ENCODE peak calls at places on chromosomes 2 and 18, in ten cellular contexts. U is astrocyte; R is tibial artery; L is neuronal stem cell; B is IMR-90; N is cardiac muscle cell; I is CD8-positive, alpha-beta memory T cell; A is naive thymus-derived CD4-positive, alpha-beta T cell; Z is H1; T is transverse colon. V is an unnamed sample.

GRCh38 chr18:75500510-75500909 is 73.0 kb upstream of the SMIM21 start:
- DNase-seq in U (no peak), R (no peak), L (no peak), B (peak; percentile 86), N (peak; percentile 11), I (no peak), A (no peak), Z (no peak), T (no peak), V (no peak)

GRCh38 chr18:48819781-48820482 is 130.8 kb downstream of the SMAD7 start:
- DNase-seq in U (no peak), R (peak; percentile 51), L (no peak), B (no peak), N (no peak), I (no peak), A (no peak), Z (peak; percentile 32), T (peak; percentile 6), V (no peak)

GRCh38 chr2:1613731-1614354 is 130.5 kb downstream of the PXDN start:
- DNase-seq in U (peak; percentile 72), R (no peak), L (no peak), B (peak; percentile 45), N (peak; percentile 54), I (no peak), A (no peak), Z (no peak), T (no peak), V (peak; percentile 95)

GRCh38 chr2:170848587-170848986 is 31.9 kb downstream of the GAD1 start:
- DNase-seq in U (peak; percentile 74), R (no peak), L (no peak), B (peak; percentile 40), N (peak; percentile 55), I (no peak), A (no peak), Z (no peak), T (no peak), V (no peak)

GRCh38 chr2:154375625-154376020 is 322.9 kb upstream of the KCNJ3 start:
- DNase-seq in U (peak; percentile 20), R (no peak), L (peak; percentile 42), B (no peak), N (peak; percentile 51), I (no peak), A (no peak), Z (no peak), T (no peak), V (peak; percentile 51)

GRCh38 chr2:42128731-42129486 is 40.2 kb upstream of the EML4 start:
- DNase-seq in U (peak; percentile 90), R (no peak), L (no peak), B (peak; percentile 80), N (peak; percentile 51), I (no peak), A (no peak), Z (no peak), T (no peak), V (peak; percentile 89)

GRCh38 chr2:120893874-120894584 is 158.4 kb downstream of the GLI2 start:
- DNase-seq in U (no peak), R (no peak), L (peak; percentile 84), B (no peak), N (no peak), I (no peak), A (no peak), Z (no peak), T (no peak), V (no peak)

GRCh38 chr2:158723311-158723838 is 71.7 kb upstream of the DAPL1 start:
- DNase-seq in U (no peak), R (no peak), L (no peak), B (no peak), N (no peak), I (no peak), A (no peak), Z (no peak), T (no peak), V (no peak)

DNA sequence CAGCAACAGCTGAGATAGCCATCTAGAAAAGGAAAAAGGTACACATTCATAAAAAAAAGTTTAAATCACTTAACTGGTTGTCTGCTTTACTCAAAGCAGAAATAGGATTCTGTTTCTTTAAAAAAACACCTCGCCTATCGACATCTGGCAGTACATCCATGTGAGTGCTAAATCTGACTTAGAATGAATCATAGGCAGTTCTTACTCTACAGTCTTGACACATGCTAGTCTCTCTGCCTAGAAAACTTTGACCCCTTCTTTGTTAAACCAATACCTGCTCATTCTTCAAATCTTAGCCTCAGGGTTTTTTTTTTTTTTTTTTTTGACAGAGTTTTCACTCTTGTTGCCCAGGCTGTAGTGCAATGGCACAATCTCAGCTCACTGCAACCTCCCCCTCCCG is 37.1 kb upstream of the GPR75 start:
- DNase-seq in U (peak; percentile 51), R (no peak), L (no peak), B (peak; percentile 77), N (peak; percentile 28), I (no peak), A (no peak), Z (no peak), T (no peak), V (no peak)
- H3K36me3 ChIP-seq in U (peaks cover 65% of the 10 kb centered on the region), R (peaks cover 93% of the 10 kb centered on the region), L (peaks cover 98% of the 10 kb centered on the region), B (peaks cover 38% of the 10 kb centered on the region), N (peaks cover 83% of the 10 kb centered on the region), I (peaks cover 52% of the 10 kb centered on the region), A (peaks cover 14% of the 10 kb centered on the region), Z (peaks cover 70% of the 10 kb centered on the region), T (peaks cover 4% of the 10 kb centered on the region), V (peaks cover 92% of the 10 kb centered on the region)

GRCh38 chr2:222298311-222299150 is at the start of gene PAX3:
- DNase-seq in U (peak; percentile 88), R (no peak), L (no peak), B (no peak), N (no peak), I (no peak), A (no peak), Z (peak; percentile 83), T (no peak), V (peak; percentile 100)

GRCh38 chr2:222296311-222296736 is 2.5 kb downstream of the PAX3 start:
- DNase-seq in U (no peak), R (no peak), L (no peak), B (no peak), N (no peak), I (no peak), A (no peak), Z (no peak), T (no peak), V (no peak)

GRCh38 chr2:222297600-222297935 is 1.2 kb downstream of the PAX3 start:
- DNase-seq in U (no peak), R (no peak), L (no peak), B (no peak), N (no peak), I (no peak), A (no peak), Z (peak; percentile 61), T (no peak), V (no peak)

GRCh38 chr2:222298000-222298310 is 843 bp downstream of the PAX3 start:
- DNase-seq in U (no peak), R (no peak), L (no peak), B (no peak), N (no peak), I (no peak), A (no peak), Z (no peak), T (no peak), V (no peak)

GRCh38 chr2:222296911-222297599 is 1.7 kb downstream of the PAX3 start:
- DNase-seq in U (peak; percentile 73), R (no peak), L (no peak), B (no peak), N (no peak), I (no peak), A (no peak), Z (no peak), T (no peak), V (no peak)
- H3K27me3 ChIP-seq in U (peaks cover 59% of the 10 kb centered on the region), R (peaks cover 94% of the 10 kb centered on the region), L (peaks cover 99% of the 10 kb centered on the region), B (peaks cover 98% of the 10 kb centered on the region), N (peaks cover 100% of the 10 kb centered on the region), I (peaks cover 68% of the 10 kb centered on the region), A (peaks cover 28% of the 10 kb centered on the region), Z (peaks cover 100% of the 10 kb centered on the region), T (peaks cover 100% of the 10 kb centered on the region), V (no peaks in the 10 kb centered on the region)

DNA sequence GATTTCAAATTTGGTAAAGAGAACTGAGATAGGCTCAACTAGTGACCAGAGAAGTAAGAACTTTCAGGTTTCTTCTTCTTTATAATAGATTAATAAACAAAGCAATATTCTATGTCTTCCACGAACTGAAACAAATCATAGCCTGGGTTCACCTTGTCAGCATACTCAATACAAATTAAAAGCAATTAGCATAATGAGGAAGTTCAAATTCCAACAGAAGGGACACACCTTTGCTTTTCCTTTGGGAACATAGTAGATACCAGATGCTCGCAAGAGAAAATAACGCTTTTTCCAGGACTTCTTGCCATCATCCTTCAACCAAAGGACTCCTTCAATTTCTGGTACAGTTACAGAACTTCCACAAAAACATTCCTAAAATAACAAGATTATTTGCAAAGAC is 79.9 kb downstream of the RAPH1 start:
- DNase-seq in U (no peak), R (no peak), L (no peak), B (no peak), N (no peak), I (no peak), A (no peak), Z (no peak), T (no peak), V (no peak)
- H3K36me3 ChIP-seq in U (peaks cover 48% of the 10 kb centered on the region), R (peaks cover 49% of the 10 kb centered on the region), L (peaks cover 91% of the 10 kb centered on the region), B (peaks cover 25% of the 10 kb centered on the region), N (no peaks in the 10 kb centered on the region), I (no peaks in the 10 kb centered on the region), A (no peaks in the 10 kb centered on the region), Z (peaks cover 11% of the 10 kb centered on the region), T (no peaks in the 10 kb centered on the region), V (peaks cover 66% of the 10 kb centered on the region)

GRCh38 chr2:217830807-217831206 is 172.0 kb downstream of the TNS1 start:
- DNase-seq in U (no peak), R (no peak), L (no peak), B (no peak), N (no peak), I (no peak), A (no peak), Z (no peak), T (no peak), V (no peak)
- H3K27me3 ChIP-seq in U (no peaks in the 10 kb centered on the region), R (no peaks in the 10 kb centered on the region), L (peaks cover 4% of the 10 kb centered on the region), B (no peaks in the 10 kb centered on the region), N (peaks cover 54% of the 10 kb centered on the region), I (no peaks in the 10 kb centered on the region), A (no peaks in the 10 kb centered on the region), Z (no peaks in the 10 kb centered on the region), T (no peaks in the 10 kb centered on the region), V (no peaks in the 10 kb centered on the region)

GRCh38 chr2:166539340-166540162 is 45.5 kb upstream of the SCN7A start:
- DNase-seq in U (peak; percentile 42), R (no peak), L (peak; percentile 73), B (peak; percentile 84), N (peak; percentile 76), I (no peak), A (peak; percentile 22), Z (no peak), T (no peak), V (peak; percentile 35)
- H3K36me3 ChIP-seq in U (no peaks in the 10 kb centered on the region), R (no peaks in the 10 kb centered on the region), L (no peaks in the 10 kb centered on the region), B (no peaks in the 10 kb centered on the region), N (no peaks in the 10 kb centered on the region), I (no peaks in the 10 kb centered on the region), A (no peaks in the 10 kb centered on the region), Z (no peaks in the 10 kb centered on the region), T (no peaks in the 10 kb centered on the region), V (no peaks in the 10 kb centered on the region)